ENCODE peak calls at places on chromosomes 2 and 18, in four cellular contexts. M, B, L and W are unnamed samples.

GRCh38 chr18:5159080-5159479 is 38.0 kb downstream of the AKAIN1 start:
- DNase-seq in L (no peak), B (no peak), M (no peak), W (no peak)

GRCh38 chr2:202022755-202023154 is 10.9 kb upstream of the FZD7 start:
- DNase-seq in B (no peak), M (no peak), L (no peak), W (no peak)

GRCh38 chr2:86791574-86791973 is 861 bp upstream of the CD8A start:
- DNase-seq in M (no peak), L (no peak), B (no peak), W (no peak)

GRCh38 chr2:11753452-11753885 is 7.0 kb downstream of the LPIN1 start:
- DNase-seq in B (no peak), L (no peak), M (peak), W (no peak)

GRCh38 chr18:27181726-27182125 is 3.4 kb downstream of the CHST9 start:
- DNase-seq in M (no peak), L (no peak), B (no peak), W (no peak)

GRCh38 chr18:61719676-61720075 is 173.1 kb downstream of the RNF152 start:
- DNase-seq in B (no peak), L (no peak), M (no peak), W (no peak)

GRCh38 chr2:68206779-68207178 is 45.6 kb downstream of the PPP3R1 start:
- DNase-seq in B (no peak), M (no peak), L (no peak), W (no peak)

GRCh38 chr2:3446381-3446780 is 66.9 kb downstream of the TRAPPC12 start:
- DNase-seq in L (no peak), M (no peak), B (no peak), W (no peak)

GRCh38 chr2:152167070-152167469 is 8.5 kb downstream of the STAM2 start:
- DNase-seq in M (no peak), B (no peak), L (no peak), W (no peak)

GRCh38 chr2:119491776-119492525 is 32.3 kb downstream of the SCTR start:
- DNase-seq in B (no peak), M (peak), L (no peak), W (no peak)

GRCh38 chr2:230075988-230076631 is 7.4 kb upstream of the SLC16A14 start:
- DNase-seq in M (no peak), B (no peak), L (no peak), W (no peak)

GRCh38 chr18:33440384-33441043 is at the start of gene CCDC178:
- DNase-seq in L (no peak), B (peak), M (no peak), W (no peak)

GRCh38 chr2:8515390-8515761 is 166.5 kb upstream of the ID2 start:
- DNase-seq in B (no peak), L (peak), M (no peak), W (no peak)

GRCh38 chr18:31161757-31162418 is 768 bp downstream of the DSC1 start:
- DNase-seq in L (no peak), B (no peak), M (no peak), W (no peak)

GRCh38 chr18:31429623-31430022 is 17.9 kb upstream of the DSG3 start:
- DNase-seq in B (no peak), L (no peak), M (peak), W (no peak)

GRCh38 chr18:9337875-9338274 is 3.3 kb downstream of the TWSG1 start:
- DNase-seq in B (no peak), L (no peak), M (no peak), W (no peak)

GRCh38 chr2:112217854-112218253 is 37.0 kb downstream of the ZC3H8 start:
- DNase-seq in B (no peak), L (no peak), M (no peak), W (no peak)

GRCh38 chr2:16948073-16948472 is 282.4 kb upstream of the CYRIA start:
- DNase-seq in L (no peak), M (no peak), B (peak), W (no peak)

GRCh38 chr2:235287369-235287722 is 206.5 kb upstream of the AGAP1 start:
- DNase-seq in M (no peak), L (no peak), B (no peak), W (no peak)

GRCh38 chr2:118812530-118812929 is 34.9 kb downstream of the EN1 start:
- DNase-seq in B (no peak), L (no peak), M (no peak), W (no peak)

GRCh38 chr2:8926356-8926755 is 77.1 kb downstream of the MBOAT2 start:
- DNase-seq in M (no peak), B (no peak), L (no peak), W (no peak)

GRCh38 chr2:172088245-172089004 is 3.1 kb downstream of the DLX1 start:
- DNase-seq in L (no peak), B (no peak), M (no peak), W (no peak)